ENCODE peak calls at places on chromosome 1, in eight cellular contexts. H, O, U, X, K, F, N and L are unnamed samples.
A peak's percentile ranks its signal among the peaks of the same experiment; 100 is the strongest.

GRCh38 chr1:156627313-156627880 is 8.2 kb downstream of the HAPLN2 start:
- DNase-seq in U (peak; percentile 54), H (peak; percentile 32), X (no peak), N (no peak), K (peak; percentile 68), O (peak; percentile 59), F (no peak), L (peak; percentile 57)

GRCh38 chr1:67053535-67053784 is 488 bp downstream of the SLC35D1 start:
- DNase-seq in N (peak; percentile 29), U (peak; percentile 59), K (no peak), O (peak; percentile 71), X (peak; percentile 25), H (peak; percentile 65), F (no peak), L (no peak)

GRCh38 chr1:114369930-114370329 is 141.1 kb downstream of the TRIM33 start:
- DNase-seq in O (no peak), K (no peak), N (no peak), U (no peak), X (no peak), F (no peak), H (no peak), L (no peak)

GRCh38 chr1:3125546-3126368 is 56.8 kb downstream of the PRDM16 start:
- DNase-seq in O (peak; percentile 70), F (no peak), U (no peak), K (no peak), H (no peak), X (no peak), N (no peak), L (no peak)

GRCh38 chr1:168127493-168127892 is 9.2 kb downstream of the GPR161 start:
- DNase-seq in X (no peak), O (no peak), U (no peak), H (no peak), K (no peak), N (no peak), F (no peak), L (no peak)

GRCh38 chr1:184437306-184437705 is 50.5 kb downstream of the C1orf21 start:
- DNase-seq in F (no peak), O (no peak), X (no peak), U (no peak), K (no peak), H (no peak), N (no peak), L (no peak)

GRCh38 chr1:101002551-101002950 is 23.0 kb downstream of the DPH5 start:
- DNase-seq in F (no peak), N (no peak), X (no peak), O (peak; percentile 8), K (no peak), U (no peak), H (no peak), L (no peak)

GRCh38 chr1:184545601-184546000 is 158.8 kb downstream of the C1orf21 start:
- DNase-seq in X (no peak), H (no peak), K (no peak), O (no peak), U (no peak), N (peak; percentile 40), F (no peak), L (no peak)

GRCh38 chr1:243715285-243715684 is 134.8 kb downstream of the AKT3 start:
- DNase-seq in N (no peak), X (no peak), K (no peak), U (no peak), F (no peak), H (no peak), O (no peak), L (no peak)

GRCh38 chr1:154557939-154558609 is 388 bp downstream of the UBE2Q1 start:
- DNase-seq in N (peak; percentile 53), K (no peak), O (peak; percentile 53), H (peak; percentile 56), U (peak; percentile 84), X (no peak), F (peak; percentile 96), L (no peak)

DNA sequence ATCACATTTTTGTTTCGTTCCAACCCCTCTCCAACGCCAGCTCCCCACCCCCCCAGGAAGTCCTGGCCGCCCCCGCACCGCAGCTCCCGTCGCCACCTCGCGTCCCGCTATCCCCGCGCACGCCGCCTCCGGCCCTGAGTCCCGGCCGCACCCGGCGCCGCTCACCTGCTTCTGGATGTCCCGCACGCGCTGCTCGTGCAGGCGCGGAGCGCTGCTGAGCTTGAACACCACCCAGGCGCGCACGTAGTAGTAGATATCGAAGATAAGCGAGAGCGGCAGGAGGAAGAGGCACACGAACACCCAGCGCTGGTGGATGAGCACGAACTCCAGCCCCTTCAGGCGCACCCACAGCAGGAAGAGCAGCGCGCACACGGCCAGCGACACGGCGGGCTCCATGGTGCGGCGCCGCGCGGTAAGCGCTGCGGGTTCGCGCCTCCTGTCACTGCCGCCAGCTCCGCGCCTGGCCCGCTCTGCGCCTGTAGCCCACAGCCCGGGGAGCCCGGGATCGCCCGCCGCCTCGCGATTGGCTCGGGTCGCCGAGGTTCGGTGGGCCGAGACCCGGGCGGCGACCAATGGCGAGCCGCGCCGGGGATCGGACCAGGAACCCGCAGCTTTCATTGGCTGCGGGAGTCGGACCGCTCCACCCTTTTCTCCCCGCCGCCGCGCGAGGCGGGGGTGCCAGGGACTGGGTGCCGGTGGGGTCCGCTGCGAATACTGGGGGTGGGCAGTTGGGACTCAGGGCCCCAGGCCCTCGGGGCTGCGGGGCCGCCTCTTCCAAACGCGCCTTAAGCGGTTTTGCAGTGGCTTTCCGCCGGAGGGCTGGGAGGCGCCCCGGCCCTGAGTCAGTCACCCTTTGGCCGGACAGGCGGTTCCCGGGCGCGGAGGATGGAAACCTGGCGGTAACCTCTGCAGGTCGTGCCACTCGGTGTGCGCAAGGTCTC is at the start of gene DHCR24:
- DNase-seq in U (peak; percentile 100), H (peak; percentile 76), X (peak; percentile 83), F (peak; percentile 92), O (peak; percentile 82), K (peak; percentile 71), N (peak; percentile 77), L (peak; percentile 66)
- TF ChIP-seq POLR2A in U (peak; percentile 91), H (no peak), X (peak; percentile 93), F (no peak), O (peak; percentile 58), K (peak; percentile 81), N (no peak), L (peak; percentile 34)

DNA sequence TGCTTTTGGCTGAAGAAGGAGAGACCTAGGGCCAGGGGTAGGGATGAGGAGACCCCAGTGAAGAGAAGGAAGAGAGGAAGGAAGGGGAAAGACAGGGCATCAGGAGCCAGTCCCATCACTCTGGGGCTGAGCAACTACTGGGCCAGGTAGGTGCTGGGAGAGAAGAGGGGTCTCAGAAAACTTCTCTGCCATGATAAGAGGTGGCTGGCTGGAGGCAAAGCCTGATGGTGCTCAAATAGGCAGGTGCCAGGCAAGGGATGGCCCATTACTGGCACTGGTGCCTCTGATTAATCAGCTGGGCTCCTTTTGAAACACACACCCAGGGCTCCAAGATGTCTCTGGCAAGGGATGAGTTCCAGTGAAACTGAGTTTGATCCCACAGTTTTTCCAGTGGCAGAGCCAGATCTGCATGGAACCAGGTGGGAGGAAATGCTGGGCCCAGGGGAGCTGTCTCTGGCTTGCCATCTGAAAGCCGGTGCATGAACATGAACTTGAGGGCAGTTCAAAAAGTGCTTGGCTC is 2.8 kb downstream of the CSF1 start:
- DNase-seq in K (no peak), F (no peak), H (no peak), X (no peak), O (no peak), N (no peak), U (no peak), L (no peak)
- TF ChIP-seq POLR2A in K (no peak), F (no peak), H (no peak), X (no peak), O (no peak), N (no peak), U (no peak), L (no peak)

DNA sequence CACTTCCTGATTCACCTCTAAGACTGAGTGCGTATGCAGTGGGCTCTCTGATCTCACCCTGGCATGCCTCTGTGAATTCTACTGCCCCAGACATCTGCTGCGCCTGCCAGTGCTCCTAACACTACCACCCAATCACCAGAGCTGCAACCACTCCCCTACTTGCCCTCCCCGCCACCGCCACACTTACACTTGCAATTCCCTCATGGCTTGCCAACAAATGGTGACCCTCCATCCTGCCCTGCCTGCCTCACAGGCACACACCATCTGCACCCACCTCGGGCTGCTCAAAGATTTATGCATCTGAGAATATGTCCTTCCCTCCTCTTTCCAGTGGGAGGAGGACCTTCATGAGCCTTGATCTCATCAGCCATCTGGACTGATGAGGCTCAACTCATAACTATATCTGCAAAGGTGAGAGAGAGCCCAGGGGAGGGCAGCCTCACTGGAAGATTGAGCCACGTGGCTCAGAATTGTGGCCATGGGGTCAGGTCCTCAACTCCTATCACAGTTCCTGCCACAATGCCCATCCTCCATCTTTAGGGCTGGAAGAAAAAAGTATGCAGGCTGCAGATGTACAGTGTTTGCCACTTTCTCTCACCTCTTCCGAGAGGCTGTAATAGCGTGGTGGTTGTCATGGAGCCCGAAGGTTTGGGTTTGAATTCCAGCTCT is 117.8 kb downstream of the IGSF21 start:
- DNase-seq in H (no peak), K (no peak), X (no peak), O (no peak), U (no peak), N (no peak), F (no peak), L (no peak)
- TF ChIP-seq POLR2A in H (no peak), K (no peak), X (no peak), O (no peak), U (no peak), N (no peak), F (no peak), L (no peak)

GRCh38 chr1:112706505-112707216 is at the start of gene RHOC:
- DNase-seq in X (no peak), F (peak; percentile 93), H (peak; percentile 72), O (peak; percentile 68), K (no peak), N (no peak), U (peak; percentile 90), L (no peak)

GRCh38 chr1:112703706-112704105 is 3.2 kb downstream of the RHOC start:
- DNase-seq in F (peak; percentile 38), N (no peak), U (no peak), X (no peak), H (no peak), K (no peak), O (no peak), L (no peak)

GRCh38 chr1:112704511-112704907 is 2.4 kb downstream of the RHOC start:
- DNase-seq in N (no peak), K (no peak), O (no peak), U (no peak), X (no peak), H (peak; percentile 28), F (no peak), L (no peak)

GRCh38 chr1:112707217-112708001 is 482 bp upstream of the RHOC start:
- DNase-seq in U (peak; percentile 88), O (peak; percentile 93), N (peak; percentile 85), H (peak; percentile 90), F (peak; percentile 94), K (peak; percentile 86), X (peak; percentile 70), L (peak; percentile 80)

DNA sequence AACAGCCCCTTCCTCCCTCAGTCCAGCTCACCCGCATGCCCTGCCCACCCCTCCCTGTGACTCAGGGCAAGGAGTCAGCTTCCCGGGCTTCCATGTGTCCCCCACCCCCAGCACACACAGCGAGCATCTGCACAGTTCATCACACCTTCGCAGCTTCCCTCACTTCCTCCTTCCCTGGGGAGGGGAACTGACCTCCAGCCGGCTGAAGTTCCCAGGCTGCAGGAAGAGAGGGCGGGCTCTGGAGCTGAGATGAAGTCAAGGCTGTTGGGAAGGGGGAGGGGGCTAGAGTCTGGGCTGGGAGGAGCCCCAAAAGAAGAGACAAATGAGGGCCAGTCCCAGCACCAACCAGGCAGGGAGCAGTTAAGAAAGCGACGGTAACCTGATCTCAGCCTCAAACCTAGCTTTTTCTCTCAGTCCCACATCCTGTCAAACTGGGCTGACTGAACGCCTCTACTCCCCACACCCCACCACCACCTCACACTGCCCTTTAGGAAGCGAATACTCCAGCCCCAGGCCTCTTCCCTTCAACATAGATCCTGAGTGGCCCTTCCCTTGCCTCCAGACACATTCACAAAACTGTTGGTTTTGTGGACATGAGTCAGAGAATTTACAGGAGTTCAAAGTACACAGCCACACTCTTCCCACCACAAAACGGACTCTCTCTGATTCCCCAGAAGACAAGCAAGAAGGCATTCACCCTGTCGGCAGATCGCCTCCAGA is 1.9 kb downstream of the RHOC start:
- DNase-seq in U (peak; percentile 82), O (peak; percentile 96), H (peak; percentile 95), X (peak; percentile 65), K (peak; percentile 88), N (peak; percentile 93), F (peak; percentile 89), L (peak; percentile 85)
- TF ChIP-seq POLR2A in U (peak; percentile 96), O (peak; percentile 66), H (no peak), X (peak; percentile 60), K (peak; percentile 44), N (no peak), F (no peak), L (peak; percentile 72)